ENCODE peak calls at places on chromosomes 5 and 9, in eight cellular contexts. O is Calu3; B is CD8-positive, alpha-beta memory T cell; Z is cardiac muscle cell; X is OCI-LY7; P is GM03348; E is smooth muscle cell of the brain vasculature; H is GM12891. M is an unnamed sample.

GRCh38 chr9:120324461-120324860 is 255.5 kb downstream of the CDK5RAP2 start:
- DNase-seq in O (no peak), B (no peak), Z (no peak), X (no peak), P (no peak), E (no peak), H (no peak), M (no peak)

GRCh38 chr5:18238321-18238720 is 604.1 kb downstream of the TAF11L14 start:
- DNase-seq in O (no peak), B (no peak), Z (no peak), X (no peak), P (no peak), E (no peak), H (no peak), M (no peak)

GRCh38 chr9:92547356-92547755 is 11.6 kb upstream of the ECM2 start:
- DNase-seq in O (no peak), B (no peak), Z (no peak), X (no peak), P (no peak), E (no peak), H (no peak), M (no peak)

GRCh38 chr9:72297516-72297915 is 67.5 kb downstream of the ZFAND5 start:
- DNase-seq in O (no peak), B (no peak), Z (no peak), X (no peak), P (no peak), E (no peak), H (no peak), M (no peak)

GRCh38 chr9:124499214-124499613 is 8.0 kb downstream of the NR5A1 start:
- DNase-seq in O (no peak), B (no peak), Z (no peak), X (no peak), P (no peak), E (no peak), H (no peak), M (no peak)

GRCh38 chr9:134215709-134216448 is 51.5 kb upstream of the RNU6ATAC start:
- DNase-seq in O (no peak), B (no peak), Z (no peak), X (peak), P (no peak), E (peak), H (no peak), M (no peak)

GRCh38 chr5:62460578-62460983 is 48.0 kb downstream of the IPO11 start:
- DNase-seq in O (no peak), B (peak), Z (peak), X (peak), P (peak), E (peak), H (peak), M (peak)

GRCh38 chr9:82271099-82271498 is 282.5 kb downstream of the SPATA31D1 start:
- DNase-seq in O (no peak), B (no peak), Z (no peak), X (no peak), P (peak), E (peak), H (no peak), M (no peak)

GRCh38 chr5:179840766-179841165 is 17.9 kb downstream of the MRNIP start:
- DNase-seq in O (no peak), B (no peak), Z (no peak), X (no peak), P (no peak), E (no peak), H (no peak), M (no peak)

GRCh38 chr9:136511670-136512592 is 29.1 kb upstream of the SEC16A start:
- DNase-seq in O (no peak), B (no peak), Z (no peak), X (no peak), P (no peak), E (no peak), H (no peak), M (no peak)

GRCh38 chr9:73995836-73996235 is 501.3 kb upstream of the RORB start:
- DNase-seq in O (no peak), B (no peak), Z (no peak), X (no peak), P (no peak), E (no peak), H (no peak), M (no peak)

GRCh38 chr9:128027166-128027539 is 40.0 kb downstream of the NAIF1 start:
- DNase-seq in O (no peak), B (peak), Z (no peak), X (peak), P (no peak), E (no peak), H (no peak), M (peak)

GRCh38 chr5:343461-344401 is 22.2 kb downstream of the AHRR start:
- DNase-seq in O (peak), B (peak), Z (peak), X (no peak), P (peak), E (no peak), H (peak), M (no peak)

GRCh38 chr5:129904667-129905466 is 602 bp downstream of the CHSY3 start:
- DNase-seq in O (peak), B (no peak), Z (peak), X (no peak), P (peak), E (no peak), H (peak), M (no peak)

M was measured in immature natural killer cell.